ENCODE peak calls at places on chromosomes 3 and 15, in eight cellular contexts. One of them, this sample, is unnamed.

GRCh38 chr3:146134348-146135117 is 26.5 kb downstream of the PLOD2 start:
- DNase-seq in MCF 10A: peak; percentile 49
- DNase-seq in fibroblast of pulmonary artery: no peak
- DNase-seq in coronary artery: no peak
- DNase-seq in choroid plexus epithelial cell: peak; percentile 76
- DNase-seq in CD4-positive, alpha-beta T cell: no peak
- DNase-seq in cardiac fibroblast: no peak
- DNase-seq in IMR-90: peak; percentile 20
- DNase-seq in this sample: no peak

GRCh38 chr3:134029256-134029733 is 430 bp downstream of the SLCO2A1 start:
- DNase-seq in choroid plexus epithelial cell: peak; percentile 32
- DNase-seq in MCF 10A: no peak
- DNase-seq in fibroblast of pulmonary artery: peak; percentile 43
- DNase-seq in CD4-positive, alpha-beta T cell: no peak
- DNase-seq in IMR-90: peak; percentile 15
- DNase-seq in cardiac fibroblast: peak; percentile 15
- DNase-seq in coronary artery: no peak
- DNase-seq in this sample: no peak

GRCh38 chr15:76678766-76679165 is 226.4 kb downstream of the SCAPER start:
- DNase-seq in MCF 10A: no peak
- DNase-seq in CD4-positive, alpha-beta T cell: no peak
- DNase-seq in fibroblast of pulmonary artery: peak; percentile 10
- DNase-seq in choroid plexus epithelial cell: peak; percentile 24
- DNase-seq in cardiac fibroblast: peak; percentile 67
- DNase-seq in coronary artery: no peak
- DNase-seq in IMR-90: peak; percentile 60
- DNase-seq in this sample: no peak

GRCh38 chr15:90836296-90836871 is 32.0 kb upstream of the FURIN start:
- DNase-seq in cardiac fibroblast: peak; percentile 73
- DNase-seq in choroid plexus epithelial cell: peak; percentile 67
- DNase-seq in MCF 10A: peak; percentile 57
- DNase-seq in fibroblast of pulmonary artery: peak; percentile 73
- DNase-seq in IMR-90: peak; percentile 91
- DNase-seq in coronary artery: no peak
- DNase-seq in CD4-positive, alpha-beta T cell: no peak
- DNase-seq in this sample: no peak

GRCh38 chr15:57924536-57924935 is 141.0 kb downstream of the ALDH1A2 start:
- DNase-seq in MCF 10A: no peak
- DNase-seq in fibroblast of pulmonary artery: no peak
- DNase-seq in choroid plexus epithelial cell: no peak
- DNase-seq in coronary artery: no peak
- DNase-seq in cardiac fibroblast: no peak
- DNase-seq in CD4-positive, alpha-beta T cell: no peak
- DNase-seq in IMR-90: no peak
- DNase-seq in this sample: no peak

GRCh38 chr15:76366714-76367113 is 30.1 kb downstream of the ISL2 start:
- DNase-seq in CD4-positive, alpha-beta T cell: no peak
- DNase-seq in coronary artery: no peak
- DNase-seq in fibroblast of pulmonary artery: no peak
- DNase-seq in IMR-90: no peak
- DNase-seq in choroid plexus epithelial cell: no peak
- DNase-seq in MCF 10A: no peak
- DNase-seq in cardiac fibroblast: no peak
- DNase-seq in this sample: no peak

GRCh38 chr15:80825361-80826030 is 46.3 kb downstream of the CEMIP start:
- DNase-seq in coronary artery: no peak
- DNase-seq in CD4-positive, alpha-beta T cell: no peak
- DNase-seq in MCF 10A: no peak
- DNase-seq in fibroblast of pulmonary artery: no peak
- DNase-seq in cardiac fibroblast: no peak
- DNase-seq in IMR-90: no peak
- DNase-seq in choroid plexus epithelial cell: peak; percentile 34
- DNase-seq in this sample: no peak

GRCh38 chr3:127483005-127483641 is 107.4 kb downstream of the TPRA1 start:
- DNase-seq in MCF 10A: no peak
- DNase-seq in cardiac fibroblast: no peak
- DNase-seq in IMR-90: no peak
- DNase-seq in fibroblast of pulmonary artery: no peak
- DNase-seq in CD4-positive, alpha-beta T cell: no peak
- DNase-seq in choroid plexus epithelial cell: no peak
- DNase-seq in coronary artery: peak; percentile 43
- DNase-seq in this sample: no peak

GRCh38 chr3:50050361-50050760 is 38.4 kb upstream of the RBM5 start:
- DNase-seq in choroid plexus epithelial cell: peak; percentile 79
- DNase-seq in cardiac fibroblast: peak; percentile 79
- DNase-seq in fibroblast of pulmonary artery: peak; percentile 73
- DNase-seq in CD4-positive, alpha-beta T cell: no peak
- DNase-seq in IMR-90: peak; percentile 83
- DNase-seq in coronary artery: no peak
- DNase-seq in MCF 10A: no peak
- DNase-seq in this sample: no peak

GRCh38 chr3:58102976-58103447 is 94.8 kb downstream of the FLNB start:
- DNase-seq in cardiac fibroblast: no peak
- DNase-seq in choroid plexus epithelial cell: no peak
- DNase-seq in CD4-positive, alpha-beta T cell: no peak
- DNase-seq in MCF 10A: no peak
- DNase-seq in fibroblast of pulmonary artery: no peak
- DNase-seq in IMR-90: no peak
- DNase-seq in coronary artery: no peak
- DNase-seq in this sample: no peak

GRCh38 chr3:58021072-58021959 is 13.1 kb downstream of the FLNB start:
- DNase-seq in coronary artery: no peak
- DNase-seq in IMR-90: no peak
- DNase-seq in cardiac fibroblast: no peak
- DNase-seq in choroid plexus epithelial cell: no peak
- DNase-seq in fibroblast of pulmonary artery: no peak
- DNase-seq in CD4-positive, alpha-beta T cell: no peak
- DNase-seq in MCF 10A: peak; percentile 68
- DNase-seq in this sample: no peak

GRCh38 chr3:9915252-9916141 is 1.4 kb upstream of the IL17RC start:
- DNase-seq in fibroblast of pulmonary artery: peak; percentile 61
- DNase-seq in cardiac fibroblast: peak; percentile 58
- DNase-seq in MCF 10A: no peak
- DNase-seq in coronary artery: peak; percentile 83
- DNase-seq in choroid plexus epithelial cell: peak; percentile 67
- DNase-seq in IMR-90: peak; percentile 52
- DNase-seq in CD4-positive, alpha-beta T cell: no peak
- DNase-seq in this sample: no peak
- TF ChIP-seq CTCF in fibroblast of pulmonary artery: peak; percentile 29
- TF ChIP-seq CTCF in cardiac fibroblast: peak; percentile 20
- TF ChIP-seq CTCF in MCF 10A: no peak
- TF ChIP-seq CTCF in coronary artery: peak; percentile 31
- TF ChIP-seq CTCF in choroid plexus epithelial cell: peak; percentile 52
- TF ChIP-seq CTCF in IMR-90: peak; percentile 53
- TF ChIP-seq CTCF in CD4-positive, alpha-beta T cell: no peak
- TF ChIP-seq CTCF in this sample: no peak

GRCh38 chr15:101481917-101482525 is 7.5 kb downstream of the PCSK6 start:
- DNase-seq in MCF 10A: no peak
- DNase-seq in IMR-90: no peak
- DNase-seq in CD4-positive, alpha-beta T cell: no peak
- DNase-seq in fibroblast of pulmonary artery: no peak
- DNase-seq in coronary artery: no peak
- DNase-seq in cardiac fibroblast: no peak
- DNase-seq in choroid plexus epithelial cell: no peak
- DNase-seq in this sample: no peak
- TF ChIP-seq CTCF in MCF 10A: no peak
- TF ChIP-seq CTCF in IMR-90: no peak
- TF ChIP-seq CTCF in CD4-positive, alpha-beta T cell: no peak
- TF ChIP-seq CTCF in fibroblast of pulmonary artery: no peak
- TF ChIP-seq CTCF in coronary artery: no peak
- TF ChIP-seq CTCF in cardiac fibroblast: no peak
- TF ChIP-seq CTCF in choroid plexus epithelial cell: no peak
- TF ChIP-seq CTCF in this sample: no peak

DNA sequence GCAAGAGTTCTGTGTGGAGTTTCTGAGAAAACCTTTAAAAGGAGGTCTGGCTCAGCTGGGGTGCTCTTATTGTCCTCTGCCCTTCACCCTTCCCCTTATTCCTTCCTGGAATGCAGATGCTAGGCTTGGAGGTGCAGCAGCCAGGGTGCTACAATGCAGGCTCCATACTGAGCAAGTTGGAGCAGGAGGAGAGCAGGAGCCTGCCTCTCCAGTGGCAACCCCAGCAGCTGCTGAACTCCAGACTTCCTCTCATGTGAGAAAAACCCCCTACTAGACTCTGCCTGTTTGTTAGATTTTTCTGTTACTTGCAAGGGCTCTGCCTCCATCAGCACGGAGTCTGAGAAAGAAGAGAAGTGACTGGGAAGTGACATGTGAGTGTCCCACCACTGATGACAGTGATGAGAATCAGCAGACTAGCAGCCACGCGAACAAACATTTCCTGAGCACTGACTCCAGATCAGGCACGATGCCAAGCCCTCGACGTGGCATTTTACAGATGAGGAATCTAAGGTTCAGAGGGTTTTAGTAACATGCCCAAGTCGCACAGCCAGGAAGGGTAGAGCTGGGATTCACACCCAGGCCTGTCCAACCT is 16.1 kb upstream of the RARRES1 start:
- DNase-seq in CD4-positive, alpha-beta T cell: no peak
- DNase-seq in MCF 10A: no peak
- DNase-seq in IMR-90: peak; percentile 47
- DNase-seq in fibroblast of pulmonary artery: peak; percentile 62
- DNase-seq in choroid plexus epithelial cell: peak; percentile 62
- DNase-seq in cardiac fibroblast: peak; percentile 71
- DNase-seq in coronary artery: peak; percentile 46
- DNase-seq in this sample: peak; percentile 76
- TF ChIP-seq CTCF in CD4-positive, alpha-beta T cell: no peak
- TF ChIP-seq CTCF in MCF 10A: no peak
- TF ChIP-seq CTCF in IMR-90: no peak
- TF ChIP-seq CTCF in fibroblast of pulmonary artery: no peak
- TF ChIP-seq CTCF in choroid plexus epithelial cell: no peak
- TF ChIP-seq CTCF in cardiac fibroblast: no peak
- TF ChIP-seq CTCF in coronary artery: no peak
- TF ChIP-seq CTCF in this sample: no peak

GRCh38 chr3:71425491-71426071 is 157.9 kb downstream of the FOXP1 start:
- DNase-seq in coronary artery: no peak
- DNase-seq in fibroblast of pulmonary artery: no peak
- DNase-seq in MCF 10A: peak; percentile 34
- DNase-seq in choroid plexus epithelial cell: peak; percentile 58
- DNase-seq in CD4-positive, alpha-beta T cell: no peak
- DNase-seq in IMR-90: peak; percentile 92
- DNase-seq in cardiac fibroblast: peak; percentile 31
- DNase-seq in this sample: no peak

GRCh38 chr3:71419369-71419768 is 164.2 kb downstream of the FOXP1 start:
- DNase-seq in choroid plexus epithelial cell: no peak
- DNase-seq in CD4-positive, alpha-beta T cell: no peak
- DNase-seq in cardiac fibroblast: no peak
- DNase-seq in coronary artery: no peak
- DNase-seq in IMR-90: no peak
- DNase-seq in MCF 10A: no peak
- DNase-seq in fibroblast of pulmonary artery: no peak
- DNase-seq in this sample: no peak

GRCh38 chr3:71421820-71422566 is 161.5 kb downstream of the FOXP1 start:
- DNase-seq in coronary artery: no peak
- DNase-seq in fibroblast of pulmonary artery: no peak
- DNase-seq in MCF 10A: no peak
- DNase-seq in IMR-90: no peak
- DNase-seq in cardiac fibroblast: no peak
- DNase-seq in choroid plexus epithelial cell: no peak
- DNase-seq in CD4-positive, alpha-beta T cell: no peak
- DNase-seq in this sample: no peak

GRCh38 chr3:71421475-71421819 is 162.1 kb downstream of the FOXP1 start:
- DNase-seq in CD4-positive, alpha-beta T cell: no peak
- DNase-seq in IMR-90: no peak
- DNase-seq in fibroblast of pulmonary artery: no peak
- DNase-seq in coronary artery: no peak
- DNase-seq in choroid plexus epithelial cell: no peak
- DNase-seq in cardiac fibroblast: no peak
- DNase-seq in MCF 10A: no peak
- DNase-seq in this sample: no peak

DNA sequence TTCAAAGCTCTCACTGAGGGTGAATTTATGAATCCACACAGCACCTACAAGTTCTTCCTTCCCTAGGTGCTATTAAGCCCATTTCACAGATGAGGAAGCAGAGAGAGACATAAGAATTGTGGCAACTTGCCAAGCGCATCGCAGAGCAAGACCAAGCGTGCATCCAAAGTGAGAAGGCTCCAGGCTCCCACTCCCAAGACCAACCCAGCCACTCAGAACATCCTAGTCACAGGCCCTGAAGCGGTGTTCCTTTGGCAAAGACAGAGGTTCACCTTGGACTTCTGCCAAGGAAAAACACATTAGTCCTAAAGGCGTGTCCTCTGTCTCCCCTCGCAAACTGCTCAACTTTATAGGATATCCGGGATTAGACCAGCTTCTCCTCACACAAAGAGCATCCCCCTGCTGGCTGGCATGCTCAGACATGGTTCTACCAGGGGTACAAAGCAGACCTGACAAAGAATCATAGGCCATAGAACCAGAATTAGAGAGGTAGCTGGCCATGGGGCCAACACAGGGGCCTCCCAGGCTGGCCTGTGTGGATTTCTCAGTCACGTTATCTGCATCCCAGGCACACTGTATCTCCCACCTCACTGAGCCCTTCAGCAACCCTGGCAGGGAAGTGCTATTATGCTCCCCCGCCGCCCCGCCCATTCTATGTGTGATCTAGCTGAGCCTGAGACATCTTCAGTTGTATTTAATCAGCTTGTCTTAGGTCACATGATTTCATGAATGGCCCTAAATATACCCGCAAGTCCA is 160.2 kb downstream of the FOXP1 start:
- DNase-seq in IMR-90: no peak
- DNase-seq in CD4-positive, alpha-beta T cell: no peak
- DNase-seq in fibroblast of pulmonary artery: peak; percentile 42
- DNase-seq in coronary artery: no peak
- DNase-seq in MCF 10A: peak; percentile 99
- DNase-seq in choroid plexus epithelial cell: no peak
- DNase-seq in cardiac fibroblast: peak; percentile 43
- DNase-seq in this sample: no peak
- TF ChIP-seq CTCF in IMR-90: no peak
- TF ChIP-seq CTCF in CD4-positive, alpha-beta T cell: no peak
- TF ChIP-seq CTCF in fibroblast of pulmonary artery: peak; percentile 18
- TF ChIP-seq CTCF in coronary artery: no peak
- TF ChIP-seq CTCF in MCF 10A: no peak
- TF ChIP-seq CTCF in choroid plexus epithelial cell: peak; percentile 22
- TF ChIP-seq CTCF in cardiac fibroblast: no peak
- TF ChIP-seq CTCF in this sample: no peak

This sample was measured in ascending aorta.